ENCODE peak calls at places on chromosome 3, in six cellular contexts. S, L, V, B, X and N are unnamed samples.

GRCh38 chr3:66472313-66473134 is 28.3 kb downstream of the LRIG1 start:
- DNase-seq in X (peak), L (no peak), V (no peak), B (no peak), S (no peak), N (no peak)

GRCh38 chr3:191415566-191415965 is 45.4 kb upstream of the PYDC2 start:
- DNase-seq in S (no peak), V (no peak), L (no peak), B (no peak), X (no peak), N (no peak)

GRCh38 chr3:88149146-88149515 is 628 bp upstream of the C3orf38 start:
- DNase-seq in X (no peak), L (peak), S (no peak), V (no peak), B (no peak), N (no peak)

GRCh38 chr3:33956211-33956610 is 157.8 kb downstream of the PDCD6IP start:
- DNase-seq in L (no peak), V (no peak), B (no peak), X (no peak), S (no peak), N (no peak)

GRCh38 chr3:127694467-127695215 is 21.9 kb downstream of the ABTB1 start:
- DNase-seq in X (no peak), V (no peak), L (peak), S (peak), B (peak), N (no peak)

GRCh38 chr3:150433347-150433746 is 25.2 kb downstream of the TSC22D2 start:
- DNase-seq in V (no peak), B (no peak), L (no peak), S (no peak), X (no peak), N (no peak)

GRCh38 chr3:97138914-97139541 is 324.6 kb downstream of the EPHA6 start:
- DNase-seq in B (no peak), V (no peak), L (peak), S (no peak), X (peak), N (no peak)

GRCh38 chr3:62723171-62723570 is 152.0 kb downstream of the CADPS start:
- DNase-seq in V (no peak), S (no peak), L (no peak), B (no peak), X (no peak), N (no peak)

GRCh38 chr3:69320867-69321266 is 65.0 kb downstream of the FRMD4B start:
- DNase-seq in L (no peak), V (no peak), S (no peak), B (peak), X (no peak), N (no peak)

GRCh38 chr3:100609963-100610362 is 562 bp downstream of the ADGRG7 start:
- DNase-seq in X (no peak), V (no peak), L (no peak), B (no peak), S (no peak), N (no peak)

GRCh38 chr3:100395674-100396073 is 5.2 kb downstream of the TOMM70 start:
- DNase-seq in B (no peak), S (no peak), X (no peak), V (no peak), L (no peak), N (no peak)

GRCh38 chr3:152466784-152467183 is 198.1 kb downstream of the MBNL1 start:
- DNase-seq in X (peak), B (no peak), L (no peak), V (no peak), S (no peak), N (no peak)

GRCh38 chr3:2985479-2985878 is 124.7 kb downstream of the IL5RA start:
- DNase-seq in X (no peak), V (no peak), B (no peak), L (no peak), S (no peak), N (no peak)

GRCh38 chr3:46075816-46076215 is 48.5 kb upstream of the XCR1 start:
- DNase-seq in B (no peak), V (peak), L (no peak), S (no peak), X (no peak), N (no peak)

GRCh38 chr3:46080124-46080991 is 53.1 kb upstream of the XCR1 start:
- DNase-seq in B (no peak), V (peak), X (peak), S (no peak), L (no peak), N (peak)

GRCh38 chr3:46078712-46079400 is 51.6 kb upstream of the XCR1 start:
- DNase-seq in B (peak), V (peak), S (peak), L (peak), X (peak), N (peak)

GRCh38 chr3:46071222-46071621 is 43.9 kb upstream of the XCR1 start:
- DNase-seq in X (no peak), V (no peak), L (no peak), S (no peak), B (no peak), N (no peak)

DNA sequence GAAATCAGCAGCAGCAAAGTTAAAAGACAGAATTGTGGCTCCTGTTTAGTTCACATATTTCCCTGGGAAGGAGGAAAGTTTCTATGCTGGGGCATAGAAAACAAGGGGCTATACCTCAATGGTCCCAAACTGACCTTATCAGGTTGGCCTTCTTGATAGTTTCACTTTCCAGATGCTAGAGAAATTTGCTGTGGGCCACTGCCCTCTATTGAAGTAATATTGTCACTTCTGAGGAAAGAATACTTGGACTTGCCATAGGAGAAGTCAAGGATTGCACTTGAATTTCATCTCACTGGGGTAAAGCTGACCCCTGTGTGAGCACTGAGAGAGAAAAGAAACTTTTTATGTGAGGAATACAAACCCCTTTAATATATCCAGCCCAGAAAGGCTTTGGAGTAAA is 49.3 kb upstream of the XCR1 start:
- DNase-seq in X (peak), S (no peak), B (no peak), V (no peak), L (no peak), N (peak)
- TF ChIP-seq CTCF in X (peak), S (peak), B (no peak), V (no peak), L (no peak), N (no peak)

GRCh38 chr3:906739-907138 is 186.1 kb upstream of the CNTN6 start:
- DNase-seq in V (no peak), L (no peak), B (no peak), X (no peak), S (no peak), N (no peak)

GRCh38 chr3:905217-905616 is 187.6 kb upstream of the CNTN6 start:
- DNase-seq in S (no peak), L (no peak), X (no peak), B (no peak), V (no peak), N (no peak)

GRCh38 chr3:908839-909238 is 184.0 kb upstream of the CNTN6 start:
- DNase-seq in L (peak), V (no peak), B (no peak), S (no peak), X (no peak), N (no peak)
- TF ChIP-seq CTCF in L (peak), V (peak), B (no peak), S (no peak), X (no peak), N (peak)

GRCh38 chr3:196621581-196621980 is 17.9 kb upstream of the NRROS start:
- DNase-seq in S (no peak), V (no peak), L (no peak), B (no peak), X (no peak), N (no peak)

GRCh38 chr3:196619213-196619612 is 20.3 kb upstream of the NRROS start:
- DNase-seq in S (no peak), V (no peak), L (peak), B (no peak), X (no peak), N (no peak)

GRCh38 chr3:196611761-196612483 is 27.6 kb upstream of the NRROS start:
- DNase-seq in B (peak), L (no peak), S (no peak), V (no peak), X (no peak), N (no peak)

GRCh38 chr3:196620228-196620627 is 19.3 kb upstream of the NRROS start:
- DNase-seq in V (no peak), X (peak), S (no peak), B (no peak), L (no peak), N (no peak)

GRCh38 chr3:196617256-196617655 is 22.2 kb upstream of the NRROS start:
- DNase-seq in S (no peak), V (no peak), L (no peak), B (no peak), X (no peak), N (no peak)
- TF ChIP-seq CTCF in S (no peak), V (no peak), L (no peak), B (no peak), X (no peak), N (no peak)

GRCh38 chr3:10742031-10742671 is 73.9 kb upstream of the SLC6A11 start:
- DNase-seq in V (no peak), L (no peak), B (no peak), S (no peak), X (no peak), N (no peak)

GRCh38 chr3:10746001-10746400 is 70.0 kb upstream of the SLC6A11 start:
- DNase-seq in B (no peak), V (peak), L (no peak), S (no peak), X (no peak), N (no peak)

GRCh38 chr3:10745392-10745791 is 70.6 kb upstream of the SLC6A11 start:
- DNase-seq in L (no peak), X (no peak), B (no peak), V (no peak), S (no peak), N (no peak)

GRCh38 chr3:10743366-10744097 is 72.5 kb upstream of the SLC6A11 start:
- DNase-seq in V (no peak), B (no peak), X (no peak), L (no peak), S (no peak), N (no peak)

DNA sequence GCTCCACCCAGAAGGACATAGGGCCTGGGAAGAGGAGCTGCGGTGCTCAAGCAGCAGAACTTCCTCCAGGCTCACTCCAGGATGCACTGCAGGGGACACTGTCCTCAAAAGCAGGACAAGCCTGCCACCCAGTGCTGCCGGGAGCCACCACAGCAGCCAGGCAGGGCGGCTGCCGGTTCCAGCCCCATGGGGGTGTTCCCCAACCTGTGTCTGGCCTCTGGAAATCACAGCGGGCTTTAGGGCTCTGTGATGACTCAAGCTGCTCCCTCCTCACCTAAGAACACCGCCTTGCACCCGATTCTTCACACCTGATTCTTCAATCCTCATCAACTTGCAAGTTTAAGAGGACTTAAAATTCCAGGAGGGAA is 71.9 kb upstream of the SLC6A11 start:
- DNase-seq in X (no peak), V (no peak), S (peak), B (no peak), L (peak), N (no peak)
- TF ChIP-seq CTCF in X (no peak), V (no peak), S (peak), B (no peak), L (peak), N (no peak)

GRCh38 chr3:161508852-161509477 is 12.4 kb downstream of the OTOL1 start:
- DNase-seq in V (no peak), B (no peak), X (peak), S (no peak), L (no peak), N (no peak)
- TF ChIP-seq CTCF in V (peak), B (no peak), X (peak), S (peak), L (peak), N (peak)

GRCh38 chr3:137612293-137612692 is 151.8 kb upstream of the SOX14 start:
- DNase-seq in L (peak), S (no peak), V (no peak), X (no peak), B (no peak), N (no peak)
- TF ChIP-seq CTCF in L (peak), S (no peak), V (peak), X (no peak), B (no peak), N (no peak)

GRCh38 chr3:29899011-29899410 is 618.1 kb downstream of the RBMS3 start:
- DNase-seq in L (no peak), S (no peak), B (no peak), X (no peak), V (no peak), N (no peak)
- TF ChIP-seq CTCF in L (no peak), S (no peak), B (no peak), X (no peak), V (no peak), N (no peak)

DNA sequence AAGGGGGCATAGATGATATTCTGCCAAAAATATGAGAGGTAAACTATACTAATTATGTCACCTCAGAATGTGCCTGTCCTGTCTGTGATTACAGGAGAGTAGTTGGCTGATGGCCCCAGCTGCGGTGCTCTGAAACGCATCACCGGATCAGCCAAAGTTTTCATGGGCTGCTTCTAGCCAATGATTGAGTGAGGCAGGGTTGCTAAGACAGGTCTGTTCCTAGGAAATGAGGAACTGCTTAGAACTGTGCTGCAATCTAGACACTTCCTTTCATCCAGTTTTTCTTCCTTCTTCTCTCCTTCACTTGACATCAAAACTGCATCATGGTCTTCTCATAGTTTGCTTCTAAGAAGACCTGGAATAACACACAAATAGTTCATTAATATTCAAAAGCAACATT is 124.0 kb downstream of the KCNH8 start:
- DNase-seq in B (no peak), L (no peak), S (no peak), X (no peak), V (no peak), N (no peak)
- TF ChIP-seq CTCF in B (no peak), L (no peak), S (no peak), X (no peak), V (no peak), N (no peak)

DNA sequence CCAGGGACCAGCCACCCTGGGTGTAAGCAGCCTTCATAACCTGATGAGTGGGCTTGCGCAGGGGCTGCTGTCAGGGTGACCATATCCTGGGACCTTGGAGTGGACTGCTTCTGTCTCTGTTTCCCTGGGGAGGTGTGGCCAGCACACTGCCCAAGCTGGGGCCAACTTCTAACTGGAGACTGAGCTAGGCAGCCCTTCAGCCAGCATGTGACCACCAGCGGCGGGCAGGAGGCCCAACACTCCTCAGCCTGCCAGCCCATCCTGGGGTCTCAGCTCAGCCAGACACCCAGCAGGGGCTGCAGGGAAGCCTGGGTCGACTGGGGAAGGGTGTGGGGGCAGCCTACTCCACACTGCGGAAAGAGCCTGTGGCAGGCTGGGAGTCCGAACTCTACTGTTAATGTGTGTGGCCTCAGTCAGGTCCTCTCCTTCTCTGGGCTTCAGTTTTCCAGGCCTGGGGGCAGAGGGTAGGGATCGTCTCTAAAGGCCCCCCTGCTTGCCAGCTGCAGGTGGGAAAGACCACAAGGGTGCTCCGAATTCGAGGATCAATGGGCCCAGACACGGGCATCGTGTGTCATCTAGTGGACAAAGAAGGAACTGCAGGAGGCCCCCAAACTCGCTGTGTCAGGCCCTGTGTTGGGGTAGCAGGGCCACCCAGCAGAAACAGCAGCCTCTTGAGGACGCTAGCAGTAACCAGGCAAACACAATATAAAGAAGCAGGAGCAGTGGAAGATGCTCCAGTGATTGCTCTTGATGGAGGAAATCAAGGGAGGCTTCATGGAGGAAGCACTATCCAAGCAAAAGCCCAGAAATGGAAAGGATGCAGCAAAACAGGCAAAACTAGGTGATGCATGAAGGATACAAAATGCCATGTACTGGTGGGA is 2.0 kb upstream of the SEMA3G start:
- DNase-seq in X (peak), V (no peak), B (no peak), L (peak), S (peak), N (peak)
- TF ChIP-seq CTCF in X (peak), V (peak), B (peak), L (peak), S (peak), N (peak)